ENCODE peak calls at places on chromosomes 6 and 20, in seven cellular contexts. T is GM12891; A is NCI-H1417 treated with DMSO at 0.1 percent for 48 hours; C is astrocyte of the spinal cord; B is foreskin melanocyte; Q is GM13976; V is activated CD8-positive, alpha-beta memory T cell treated with anti-CD3 and anti-CD28 coated beads for 1 hour. M is an unnamed sample.
A peak's percentile ranks its signal among the peaks of the same experiment; 100 is the strongest.

GRCh38 chr20:52142801-52143200 is 48.8 kb downstream of the ZFP64 start:
- DNase-seq in T (no peak), A (no peak), C (no peak), B (no peak), Q (no peak), V (no peak), M (no peak)

GRCh38 chr20:56697476-56697875 is 68.4 kb downstream of the TFAP2C start:
- DNase-seq in T (no peak), A (no peak), C (no peak), B (no peak), Q (no peak), V (no peak), M (no peak)

GRCh38 chr6:79947191-79948173 is at the start of gene ELOVL4:
- DNase-seq in T (peak; percentile 24), A (peak; percentile 44), C (peak; percentile 83), B (peak; percentile 48), Q (peak; percentile 52), V (peak; percentile 27), M (peak; percentile 46)

GRCh38 chr6:128305976-128306375 is 214.4 kb downstream of the PTPRK start:
- DNase-seq in T (no peak), A (no peak), C (peak; percentile 7), B (no peak), Q (no peak), V (no peak), M (no peak)

GRCh38 chr20:11687546-11688292 is 230.0 kb upstream of the BTBD3 start:
- DNase-seq in T (no peak), A (peak; percentile 84), C (no peak), B (no peak), Q (no peak), V (no peak), M (no peak)

GRCh38 chr6:24492475-24492874 is 2.3 kb upstream of the ALDH5A1 start:
- DNase-seq in T (no peak), A (no peak), C (no peak), B (no peak), Q (no peak), V (no peak), M (no peak)

GRCh38 chr20:6044102-6044501 is 9.8 kb downstream of the LRRN4 start:
- DNase-seq in T (no peak), A (no peak), C (no peak), B (no peak), Q (no peak), V (no peak), M (no peak)

GRCh38 chr6:48069280-48069679 is 41.7 kb downstream of the PTCHD4 start:
- DNase-seq in T (no peak), A (no peak), C (no peak), B (no peak), Q (no peak), V (no peak), M (no peak)

GRCh38 chr20:50175938-50176933 is 14.4 kb upstream of the CEBPB start:
- DNase-seq in T (no peak), A (no peak), C (no peak), B (no peak), Q (no peak), V (no peak), M (no peak)

GRCh38 chr6:166419268-166419667 is 36.5 kb upstream of the MPC1 start:
- DNase-seq in T (peak; percentile 59), A (no peak), C (peak; percentile 64), B (no peak), Q (peak; percentile 53), V (no peak), M (peak; percentile 58)

GRCh38 chr6:142605922-142606321 is 304.1 kb downstream of the ADGRG6 start:
- DNase-seq in T (no peak), A (no peak), C (peak; percentile 57), B (no peak), Q (no peak), V (no peak), M (no peak)

GRCh38 chr20:14384411-14384810 is 47.0 kb upstream of the FLRT3 start:
- DNase-seq in T (no peak), A (no peak), C (no peak), B (no peak), Q (no peak), V (no peak), M (no peak)

GRCh38 chr6:146975093-146975492 is 229.1 kb upstream of the STXBP5 start:
- DNase-seq in T (no peak), A (no peak), C (no peak), B (no peak), Q (no peak), V (no peak), M (no peak)

GRCh38 chr6:127737009-127737486 is 160.1 kb downstream of the C6orf58 start:
- DNase-seq in T (peak; percentile 13), A (peak; percentile 49), C (peak; percentile 83), B (peak; percentile 45), Q (peak; percentile 36), V (no peak), M (peak; percentile 32)

GRCh38 chr20:41247523-41248370 is 69.8 kb downstream of the ZHX3 start:
- DNase-seq in T (no peak), A (no peak), C (peak; percentile 23), B (no peak), Q (no peak), V (no peak), M (no peak)

GRCh38 chr6:49923826-49924225 is 40.1 kb downstream of the DEFB114 start:
- DNase-seq in T (no peak), A (no peak), C (no peak), B (no peak), Q (no peak), V (no peak), M (no peak)

GRCh38 chr6:24255676-24256075 is 102.2 kb downstream of the DCDC2 start:
- DNase-seq in T (peak; percentile 5), A (no peak), C (no peak), B (no peak), Q (peak; percentile 16), V (no peak), M (no peak)

M was measured in GM10248.